ENCODE peak calls at places on chromosome 16, in six cellular contexts. F is body of pancreas, P is uterus, K is stomach, A is upper lobe of left lung, E is A549. G is an unnamed sample.

GRCh38 chr16:88012360-88012759 is 61.1 kb downstream of the BANP start:
- DNase-seq in F (no peak), P (no peak), K (peak; percentile 11), A (no peak), E (no peak), G (no peak)

GRCh38 chr16:77223184-77223583 is 24.0 kb downstream of the SYCE1L start:
- DNase-seq in F (no peak), P (no peak), K (no peak), A (no peak), E (peak; percentile 27), G (no peak)

GRCh38 chr16:19132898-19133297 is 19.1 kb downstream of the ITPRIPL2 start:
- DNase-seq in F (no peak), P (no peak), K (no peak), A (no peak), E (no peak), G (no peak)

GRCh38 chr16:67396159-67396774 is 3.0 kb upstream of the TPPP3 start:
- DNase-seq in F (peak; percentile 87), P (peak; percentile 79), K (peak; percentile 84), A (peak; percentile 91), E (peak; percentile 84), G (peak; percentile 85)

GRCh38 chr16:31664683-31665482 is 137.2 kb downstream of the AHSP start:
- DNase-seq in F (no peak), P (no peak), K (no peak), A (no peak), E (no peak), G (no peak)

GRCh38 chr16:57533618-57534336 is 2.6 kb downstream of the CCDC102A start:
- DNase-seq in F (peak; percentile 32), P (peak; percentile 56), K (peak; percentile 34), A (no peak), E (no peak), G (peak; percentile 37)

GRCh38 chr16:21145738-21146137 is 4.9 kb downstream of the DNAH3 start:
- DNase-seq in F (no peak), P (no peak), K (no peak), A (no peak), E (no peak), G (no peak)

GRCh38 chr16:73956592-73957495 is 339.8 kb upstream of the PSMD7 start:
- DNase-seq in F (peak; percentile 66), P (peak; percentile 42), K (peak; percentile 54), A (no peak), E (peak; percentile 52), G (no peak)

GRCh38 chr16:85167589-85168537 is 55.6 kb upstream of the CIBAR2 start:
- DNase-seq in F (no peak), P (no peak), K (no peak), A (no peak), E (peak; percentile 46), G (no peak)
- TF ChIP-seq CTCF in F (no peak), P (no peak), K (no peak), A (no peak), E (no peak), G (no peak)

GRCh38 chr16:1420540-1421205 is at the start of gene UQCC4:
- DNase-seq in F (peak; percentile 99), P (peak; percentile 99), K (peak; percentile 99), A (peak; percentile 100), E (peak; percentile 99), G (peak; percentile 100)
- TF ChIP-seq POLR2A in F (peak; percentile 79), P (peak; percentile 56), K (no peak), A (peak; percentile 73), E (peak; percentile 43), G (no peak)

GRCh38 chr16:24515186-24515585 is 24.2 kb upstream of the RBBP6 start:
- DNase-seq in F (no peak), P (no peak), K (no peak), A (no peak), E (no peak), G (no peak)

GRCh38 chr16:24520983-24521382 is 18.4 kb upstream of the RBBP6 start:
- DNase-seq in F (no peak), P (no peak), K (no peak), A (no peak), E (no peak), G (no peak)

GRCh38 chr16:24514096-24514495 is 25.3 kb upstream of the RBBP6 start:
- DNase-seq in F (no peak), P (no peak), K (no peak), A (no peak), E (no peak), G (no peak)

GRCh38 chr16:24518498-24518897 is 20.9 kb upstream of the RBBP6 start:
- DNase-seq in F (no peak), P (no peak), K (no peak), A (no peak), E (no peak), G (no peak)

GRCh38 chr16:24516900-24517669 is 22.3 kb upstream of the RBBP6 start:
- DNase-seq in F (peak; percentile 90), P (peak; percentile 87), K (peak; percentile 87), A (no peak), E (peak; percentile 91), G (peak; percentile 82)
- H3K4me3 ChIP-seq in F (no peak overlapping the region), P (no peak overlapping the region), K (no peak overlapping the region), A (peak overlapping the region; percentile 20), E (peak overlapping the region; percentile 31), G (no peak overlapping the region)

GRCh38 chr16:1090620-1091587 is 5.1 kb downstream of the C1QTNF8 start:
- DNase-seq in F (no peak), P (no peak), K (no peak), A (peak; percentile 61), E (no peak), G (no peak)

GRCh38 chr16:1088295-1089170 is 7.5 kb downstream of the C1QTNF8 start:
- DNase-seq in F (no peak), P (no peak), K (peak; percentile 43), A (peak; percentile 67), E (no peak), G (no peak)

GRCh38 chr16:1089439-1089821 is 6.6 kb downstream of the C1QTNF8 start:
- DNase-seq in F (no peak), P (no peak), K (no peak), A (peak; percentile 79), E (no peak), G (no peak)

GRCh38 chr16:1091992-1092552 is 4.0 kb downstream of the C1QTNF8 start:
- DNase-seq in F (no peak), P (no peak), K (no peak), A (peak; percentile 26), E (no peak), G (no peak)

GRCh38 chr16:1089822-1090619 is 6.0 kb downstream of the C1QTNF8 start:
- DNase-seq in F (peak; percentile 51), P (peak; percentile 42), K (peak; percentile 78), A (no peak), E (peak; percentile 79), G (peak; percentile 31)
- TF ChIP-seq CTCF in F (peak; percentile 11), P (no peak), K (no peak), A (no peak), E (peak; percentile 19), G (no peak)

DNA sequence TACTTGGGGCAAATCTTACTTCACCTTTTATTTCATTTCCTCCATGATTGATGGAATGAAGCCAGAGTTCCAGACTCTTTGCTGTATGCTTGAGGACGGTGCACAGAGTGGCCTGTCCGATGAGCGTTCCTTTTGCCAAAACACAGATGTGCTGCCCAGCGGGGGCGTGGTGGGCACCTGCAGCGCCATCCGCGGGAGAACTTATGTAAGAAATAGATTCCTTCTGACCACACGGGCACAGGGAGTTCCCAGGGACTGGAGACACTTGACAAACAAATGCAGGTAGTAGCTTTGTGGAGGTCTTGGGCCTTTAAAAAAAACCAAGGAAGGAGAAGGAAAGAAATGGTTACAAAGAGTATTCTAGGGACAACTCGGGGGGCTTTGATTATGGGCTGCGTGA is 30.6 kb downstream of the CRAMP1 start:
- DNase-seq in F (no peak), P (no peak), K (no peak), A (no peak), E (no peak), G (no peak)
- TF ChIP-seq POLR2A in F (no peak), P (no peak), K (no peak), A (no peak), E (no peak), G (no peak)

GRCh38 chr16:12543700-12544476 is 259.8 kb downstream of the CPPED1 start:
- DNase-seq in F (no peak), P (no peak), K (no peak), A (no peak), E (no peak), G (no peak)

GRCh38 chr16:12545792-12546342 is 257.8 kb downstream of the CPPED1 start:
- DNase-seq in F (no peak), P (no peak), K (no peak), A (no peak), E (no peak), G (no peak)

GRCh38 chr16:12545292-12545610 is 258.4 kb downstream of the CPPED1 start:
- DNase-seq in F (no peak), P (no peak), K (no peak), A (no peak), E (no peak), G (no peak)

GRCh38 chr16:12542818-12543699 is 260.6 kb downstream of the CPPED1 start:
- DNase-seq in F (no peak), P (no peak), K (no peak), A (no peak), E (no peak), G (no peak)

DNA sequence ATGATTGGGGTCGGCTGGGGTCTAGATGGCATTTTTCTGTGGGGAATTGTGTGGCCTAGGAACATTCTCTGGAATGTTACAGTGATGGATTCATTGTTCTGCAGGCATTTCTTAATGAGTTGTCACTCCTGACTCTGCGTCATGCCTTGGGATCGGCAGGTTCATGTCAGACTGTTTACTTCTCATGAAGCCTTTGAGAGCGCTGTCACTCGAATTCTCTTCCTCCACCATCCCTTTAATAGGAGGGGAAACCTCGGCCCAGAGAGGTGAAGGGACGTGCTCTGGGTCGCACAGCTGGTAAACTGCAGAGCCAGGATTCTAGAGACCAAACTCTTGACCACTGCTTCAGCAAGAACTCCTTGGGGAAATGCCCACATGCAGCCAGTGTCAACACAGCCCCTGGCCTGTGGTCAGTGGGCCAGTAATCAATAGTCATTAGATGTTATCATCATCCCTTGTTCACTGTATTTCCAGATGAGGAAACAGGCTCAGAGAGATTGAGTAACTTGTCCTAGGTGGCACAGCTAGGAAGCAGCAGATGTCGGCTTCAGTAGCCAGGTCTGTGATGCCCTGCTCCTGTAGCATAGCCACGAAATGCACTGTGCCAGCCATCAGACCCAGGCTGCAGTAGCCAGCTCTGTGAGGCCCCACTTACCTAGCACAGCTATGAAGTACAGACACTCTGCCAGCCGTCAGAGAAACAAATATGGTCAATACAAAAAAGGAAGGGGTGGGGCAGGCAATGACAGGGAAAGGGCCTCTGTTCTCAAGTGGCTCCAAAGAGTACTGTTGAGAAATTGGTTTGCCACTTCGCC is 259.0 kb downstream of the CPPED1 start:
- DNase-seq in F (no peak), P (no peak), K (no peak), A (no peak), E (no peak), G (no peak)
- H3K4me3 ChIP-seq in F (no peak overlapping the region), P (no peak overlapping the region), K (no peak overlapping the region), A (no peak overlapping the region), E (no peak overlapping the region), G (no peak overlapping the region)

DNA sequence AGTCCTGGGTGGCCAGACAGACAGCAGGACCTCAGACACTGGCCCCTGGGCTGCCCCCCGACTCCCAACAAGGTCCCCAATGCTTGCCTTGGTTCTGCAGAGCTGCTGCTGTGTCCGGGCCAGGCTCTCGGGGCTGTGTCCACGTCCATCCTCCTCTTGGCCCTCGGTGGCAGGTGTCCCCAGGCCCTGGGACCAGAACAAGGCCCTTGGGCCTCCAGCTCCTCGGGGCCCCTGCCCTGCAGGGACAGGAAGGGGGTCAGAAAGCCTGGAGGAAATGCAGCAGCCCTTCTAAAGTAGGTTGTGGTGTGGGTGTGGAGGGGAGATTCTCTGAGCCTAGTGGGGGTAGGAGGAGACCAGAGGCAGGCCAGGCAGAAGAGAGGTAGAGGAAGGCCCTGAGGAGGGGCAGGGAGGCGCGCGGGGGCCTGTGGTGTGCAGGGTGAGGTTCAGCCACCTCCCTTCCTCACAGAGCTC is 2.5 kb upstream of the AXIN1 start:
- DNase-seq in F (no peak), P (no peak), K (no peak), A (peak; percentile 78), E (no peak), G (no peak)
- TF ChIP-seq CTCF in F (no peak), P (no peak), K (no peak), A (no peak), E (no peak), G (no peak)